ENCODE peak calls at places on chromosomes 12 and 14, in six cellular contexts. M, V, X, I, F and Z are unnamed samples.

GRCh38 chr12:112393328-112393727 is 11.1 kb upstream of the HECTD4 start:
- DNase-seq in M (no peak), V (no peak), X (no peak), I (no peak), F (no peak), Z (no peak)

GRCh38 chr14:69129264-69129880 is 23.5 kb downstream of the DCAF5 start:
- DNase-seq in M (peak), V (peak), X (peak), I (peak), F (peak), Z (peak)

GRCh38 chr12:24042651-24043050 is 93.2 kb upstream of the SOX5 start:
- DNase-seq in M (no peak), V (no peak), X (no peak), I (no peak), F (no peak), Z (no peak)

GRCh38 chr12:101957251-101957650 is 79.9 kb downstream of the DRAM1 start:
- DNase-seq in M (no peak), V (no peak), X (no peak), I (no peak), F (peak), Z (no peak)

GRCh38 chr14:53356361-53357150 is 203.4 kb upstream of the DDHD1 start:
- DNase-seq in M (no peak), V (no peak), X (no peak), I (no peak), F (no peak), Z (no peak)

GRCh38 chr12:62519043-62519442 is 52.4 kb downstream of the MON2 start:
- DNase-seq in M (no peak), V (no peak), X (no peak), I (peak), F (no peak), Z (no peak)

GRCh38 chr14:104563742-104564615 is 15.6 kb upstream of the C14orf180 start:
- DNase-seq in M (peak), V (peak), X (peak), I (peak), F (peak), Z (no peak)

GRCh38 chr12:97602315-97602714 is 139.7 kb downstream of the RMST start:
- DNase-seq in M (no peak), V (no peak), X (no peak), I (no peak), F (no peak), Z (no peak)

GRCh38 chr12:107567871-107568619 is 117.6 kb upstream of the PWP1 start:
- DNase-seq in M (no peak), V (no peak), X (no peak), I (no peak), F (no peak), Z (no peak)

GRCh38 chr12:104624529-104624928 is 167.8 kb downstream of the CHST11 start:
- DNase-seq in M (no peak), V (no peak), X (no peak), I (no peak), F (no peak), Z (peak)

GRCh38 chr12:22935090-22935489 is 310.1 kb downstream of the ETNK1 start:
- DNase-seq in M (no peak), V (no peak), X (no peak), I (no peak), F (peak), Z (no peak)

GRCh38 chr14:57189070-57189469 is 79.6 kb downstream of the EXOC5 start:
- DNase-seq in M (no peak), V (no peak), X (no peak), I (peak), F (peak), Z (no peak)

GRCh38 chr12:105848286-105848685 is 290.5 kb downstream of the NUAK1 start:
- DNase-seq in M (no peak), V (no peak), X (no peak), I (no peak), F (no peak), Z (no peak)

GRCh38 chr12:57621497-57622292 is 10.5 kb downstream of the ARHGEF25 start:
- DNase-seq in M (peak), V (peak), X (no peak), I (peak), F (peak), Z (no peak)

GRCh38 chr14:89648924-89649323 is 231.9 kb upstream of the FOXN3 start:
- DNase-seq in M (no peak), V (no peak), X (no peak), I (no peak), F (no peak), Z (no peak)

GRCh38 chr14:104554608-104555401 is 24.8 kb upstream of the C14orf180 start:
- DNase-seq in M (no peak), V (no peak), X (no peak), I (no peak), F (no peak), Z (peak)

GRCh38 chr12:114628199-114628598 is 55.8 kb downstream of the TBX3 start:
- DNase-seq in M (no peak), V (no peak), X (no peak), I (no peak), F (peak), Z (no peak)

GRCh38 chr12:96534339-96534738 is 45.0 kb downstream of the CFAP54 start:
- DNase-seq in M (no peak), V (no peak), X (no peak), I (no peak), F (no peak), Z (no peak)

GRCh38 chr12:82818276-82819035 is 131.8 kb downstream of the TMTC2 start:
- DNase-seq in M (no peak), V (no peak), X (no peak), I (no peak), F (peak), Z (no peak)

GRCh38 chr12:66627270-66627987 is 51.4 kb downstream of the GRIP1 start:
- DNase-seq in M (no peak), V (no peak), X (no peak), I (no peak), F (no peak), Z (no peak)

GRCh38 chr14:69887740-69888657 is 8.8 kb downstream of the SMOC1 start:
- DNase-seq in M (no peak), V (no peak), X (no peak), I (no peak), F (no peak), Z (no peak)

GRCh38 chr12:113007166-113007565 is 28.8 kb downstream of the OAS2 start:
- DNase-seq in M (no peak), V (no peak), X (no peak), I (no peak), F (peak), Z (no peak)

GRCh38 chr14:96245710-96246534 is 10.1 kb upstream of the BDKRB1 start:
- DNase-seq in M (no peak), V (no peak), X (no peak), I (no peak), F (peak), Z (peak)

GRCh38 chr12:1126089-1126488 is 135.1 kb downstream of the ERC1 start:
- DNase-seq in M (no peak), V (no peak), X (no peak), I (no peak), F (no peak), Z (no peak)